ENCODE peak calls at places on chromosome 3, in five cellular contexts. M is neural progenitor cell, O is IMR-90, R is colonic mucosa, H is GM12878. L is an unnamed sample.

GRCh38 chr3:155323063-155323666 is 29.7 kb upstream of the STRIT1 start:
- DNase-seq in M (peak; percentile 80), O (peak; percentile 89), H (peak; percentile 9), R (peak; percentile 29), L (peak; percentile 77)

GRCh38 chr3:191412764-191413163 is 48.2 kb upstream of the PYDC2 start:
- DNase-seq in H (no peak), M (peak; percentile 6), O (peak; percentile 97), R (no peak), L (no peak)

GRCh38 chr3:194139977-194140351 is 4.0 kb downstream of the HES1 start:
- DNase-seq in H (no peak), O (peak; percentile 14), M (no peak), R (no peak), L (no peak)

GRCh38 chr3:106059953-106060517 is 191.2 kb upstream of the CBLB start:
- DNase-seq in H (no peak), R (no peak), O (no peak), M (no peak), L (no peak)

GRCh38 chr3:65385805-65386204 is 652.9 kb downstream of the MAGI1 start:
- DNase-seq in R (no peak), M (no peak), O (no peak), H (no peak), L (no peak)

GRCh38 chr3:159637895-159638542 is 350.6 kb upstream of the IL12A start:
- DNase-seq in H (no peak), M (no peak), O (peak; percentile 79), R (no peak), L (no peak)

GRCh38 chr3:146077181-146077580 is 83.8 kb downstream of the PLOD2 start:
- DNase-seq in H (no peak), R (no peak), M (no peak), O (peak; percentile 22), L (no peak)

GRCh38 chr3:47803478-47804025 is 614 bp downstream of the DHX30 start:
- DNase-seq in M (no peak), H (no peak), O (no peak), R (no peak), L (no peak)

GRCh38 chr3:14345496-14346150 is 56.8 kb upstream of the SLC6A6 start:
- DNase-seq in R (no peak), O (peak; percentile 55), H (no peak), M (no peak), L (no peak)

GRCh38 chr3:187744169-187745151 is 808 bp downstream of the BCL6 start:
- DNase-seq in M (peak; percentile 73), O (peak; percentile 49), H (no peak), R (peak; percentile 62), L (no peak)

GRCh38 chr3:109923431-109923830 is 586.1 kb upstream of the DPPA4 start:
- DNase-seq in H (no peak), O (no peak), R (no peak), M (no peak), L (no peak)

GRCh38 chr3:136733317-136733833 is 18.8 kb downstream of the STAG1 start:
- DNase-seq in H (no peak), O (peak; percentile 28), M (no peak), R (no peak), L (no peak)

GRCh38 chr3:110733045-110733444 is 338.6 kb upstream of the NECTIN3 start:
- DNase-seq in H (no peak), O (no peak), R (no peak), M (no peak), L (no peak)

GRCh38 chr3:138234401-138235179 is 47.5 kb downstream of the ARMC8 start:
- DNase-seq in M (no peak), O (peak; percentile 76), H (no peak), R (no peak), L (no peak)

DNA sequence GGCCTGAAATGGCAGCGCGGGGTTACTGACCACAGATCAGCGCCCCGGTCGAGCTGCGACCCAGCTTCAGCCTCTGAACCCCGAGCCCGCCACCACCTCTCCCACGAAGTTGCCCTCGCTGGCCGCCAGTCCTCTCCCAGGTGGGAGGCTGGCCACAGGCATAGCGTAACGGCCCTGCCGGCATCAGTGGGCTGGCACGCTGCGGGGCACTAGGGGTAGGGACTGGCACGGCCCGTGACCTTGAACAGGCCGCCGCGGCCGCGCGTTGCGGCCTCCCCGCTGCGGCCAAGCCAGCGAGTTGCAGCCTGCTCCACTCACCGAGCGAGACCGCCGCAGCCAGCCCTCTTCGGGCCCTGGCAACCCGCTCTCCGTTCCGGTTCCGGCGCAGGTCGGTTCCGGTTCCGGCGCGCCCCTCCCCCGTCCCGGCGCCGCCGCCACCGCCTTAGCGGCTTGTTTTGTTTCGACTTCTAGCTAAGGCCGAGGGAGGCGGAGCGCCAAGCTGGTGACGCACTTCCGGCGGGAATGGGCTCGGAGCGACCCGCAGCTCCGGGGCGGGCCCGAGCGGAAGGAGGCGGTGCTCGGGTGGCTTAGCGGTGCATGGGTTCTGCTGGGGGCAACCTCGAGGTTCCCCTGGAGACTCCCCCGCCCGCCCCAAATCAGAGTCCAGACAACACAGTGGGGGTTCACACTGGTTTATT is at the start of gene USP19:
- DNase-seq in M (peak; percentile 96), H (peak; percentile 71), O (peak; percentile 90), R (peak; percentile 97), L (no peak)
- H3K36me3 ChIP-seq in M (no peaks in the 10 kb centered on the region), H (peaks cover 16% of the 10 kb centered on the region), O (peaks cover 74% of the 10 kb centered on the region), R (peaks cover 23% of the 10 kb centered on the region), L (peaks cover 15% of the 10 kb centered on the region)

GRCh38 chr3:153144779-153145178 is 17.2 kb upstream of the RAP2B start:
- DNase-seq in H (no peak), M (no peak), O (peak; percentile 62), R (no peak), L (peak; percentile 75)
- H3K9ac ChIP-seq in H (no peak overlapping the region), M (no peak overlapping the region), O (no peak overlapping the region), R (no peak overlapping the region), L (peak overlapping the region; percentile 54)

DNA sequence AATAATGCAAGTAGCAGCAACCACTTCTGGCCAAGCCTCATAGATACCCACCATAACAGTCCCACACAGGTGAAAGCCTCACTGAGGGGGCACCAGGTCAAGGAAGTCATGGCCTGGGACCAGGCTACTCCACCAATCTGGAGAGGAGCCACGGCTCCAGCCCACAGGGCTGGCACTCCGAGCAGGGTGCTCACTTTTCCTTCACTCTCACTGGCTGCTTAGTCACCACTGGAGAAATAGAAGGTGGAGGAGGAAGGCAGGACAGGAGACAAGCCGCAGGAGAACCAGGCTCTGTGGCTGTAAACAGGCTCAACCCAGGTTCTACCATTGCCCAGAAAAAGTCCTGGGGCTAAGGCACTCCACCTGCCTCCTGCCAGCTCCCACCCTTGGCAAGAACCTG is 1.2 kb downstream of the USP19 start:
- DNase-seq in H (no peak), R (no peak), O (peak; percentile 7), M (no peak), L (no peak)
- H3K36me3 ChIP-seq in H (peaks cover 16% of the 10 kb centered on the region), R (peaks cover 34% of the 10 kb centered on the region), O (peaks cover 74% of the 10 kb centered on the region), M (no peaks in the 10 kb centered on the region), L (peaks cover 23% of the 10 kb centered on the region)

GRCh38 chr3:20572473-20572872 is 386.5 kb upstream of the SGO1 start:
- DNase-seq in R (no peak), O (no peak), H (no peak), M (no peak), L (no peak)

GRCh38 chr3:20574746-20575145 is 388.7 kb upstream of the SGO1 start:
- DNase-seq in O (peak; percentile 81), M (no peak), H (no peak), R (no peak), L (no peak)

GRCh38 chr3:20573175-20573574 is 387.2 kb upstream of the SGO1 start:
- DNase-seq in H (no peak), R (no peak), O (peak; percentile 83), M (no peak), L (no peak)

GRCh38 chr3:20576228-20576627 is 390.2 kb upstream of the SGO1 start:
- DNase-seq in R (no peak), M (no peak), O (peak; percentile 1), H (no peak), L (no peak)

DNA sequence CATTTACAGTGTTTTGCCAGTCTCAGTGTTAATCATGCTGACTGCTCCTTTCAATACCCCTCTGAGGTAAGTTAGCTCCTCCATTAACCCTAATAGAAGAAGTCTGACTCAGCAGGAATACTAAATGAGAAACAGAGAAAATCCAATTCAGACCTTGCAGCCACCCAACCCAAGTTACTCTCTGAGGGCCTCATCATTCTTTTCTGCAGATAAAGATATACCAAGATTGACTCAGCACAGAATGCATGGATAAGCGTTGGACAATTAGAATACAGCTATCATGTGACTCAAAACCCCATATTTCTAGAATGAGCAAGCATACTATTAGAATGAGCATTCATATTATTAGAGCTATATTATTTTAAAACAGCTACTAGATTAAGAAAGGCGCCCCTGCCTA is 389.1 kb upstream of the SGO1 start:
- DNase-seq in R (no peak), H (no peak), M (peak; percentile 3), O (peak; percentile 78), L (no peak)
- H3K9ac ChIP-seq in R (no peak overlapping the region), H (no peak overlapping the region), M (no peak overlapping the region), O (no peak overlapping the region), L (no peak overlapping the region)

GRCh38 chr3:62366093-62366419 is 7.3 kb downstream of the FEZF2 start:
- DNase-seq in O (no peak), R (no peak), H (no peak), M (no peak), L (no peak)
- H3K36me3 ChIP-seq in O (no peaks in the 10 kb centered on the region), R (no peaks in the 10 kb centered on the region), H (no peaks in the 10 kb centered on the region), M (no peaks in the 10 kb centered on the region), L (no peaks in the 10 kb centered on the region)

DNA sequence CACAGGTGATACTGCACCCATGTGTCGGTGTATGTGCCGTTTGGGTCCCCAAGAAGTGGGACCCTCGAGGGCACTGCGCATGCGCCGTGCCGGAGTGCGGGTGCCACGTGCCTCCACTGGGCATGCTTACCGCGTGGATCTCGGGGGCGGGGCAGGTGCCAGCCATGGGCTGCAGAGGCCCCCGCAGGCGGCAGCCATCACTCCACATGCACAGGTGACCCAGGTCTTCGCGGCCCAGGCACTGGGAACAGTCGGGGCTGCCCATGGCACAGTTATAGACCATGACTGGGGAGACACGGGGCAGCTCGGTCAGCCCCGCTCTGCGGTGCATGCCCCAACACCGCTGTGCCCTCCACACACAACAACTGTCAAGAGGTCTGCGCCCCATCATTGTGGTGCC is 31.2 kb downstream of the H1-8 start:
- DNase-seq in M (no peak), R (no peak), H (no peak), O (no peak), L (no peak)
- H3K9ac ChIP-seq in M (no peak overlapping the region), R (no peak overlapping the region), H (no peak overlapping the region), O (no peak overlapping the region), L (no peak overlapping the region)

GRCh38 chr3:52249683-52250082 is 4.1 kb downstream of the PPM1M start:
- DNase-seq in O (no peak), H (no peak), R (no peak), M (no peak), L (no peak)
- H3K36me3 ChIP-seq in O (peaks cover 43% of the 10 kb centered on the region), H (peaks cover 25% of the 10 kb centered on the region), R (no peaks in the 10 kb centered on the region), M (no peaks in the 10 kb centered on the region), L (peaks cover 10% of the 10 kb centered on the region)

DNA sequence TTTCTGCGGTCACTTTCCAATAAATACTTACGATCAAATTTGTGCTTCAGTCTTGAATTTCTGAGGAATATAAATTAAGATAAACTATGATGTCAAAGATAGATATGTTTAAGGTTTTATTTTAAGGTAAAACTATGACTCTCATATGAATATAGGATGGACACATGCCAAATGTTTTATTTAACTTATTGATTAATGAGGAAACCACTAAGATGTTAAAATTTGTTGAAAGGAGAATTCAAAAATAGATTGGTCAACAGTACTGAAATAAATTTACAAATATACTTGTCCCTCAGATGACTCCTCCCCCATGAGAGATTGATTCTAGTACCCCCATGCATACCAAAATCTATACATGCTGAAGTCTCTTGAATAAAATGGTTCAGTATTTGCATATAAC is 319.7 kb upstream of the KCNH8 start:
- DNase-seq in M (no peak), H (no peak), R (no peak), O (no peak), L (no peak)
- H3K9ac ChIP-seq in M (no peak overlapping the region), H (no peak overlapping the region), R (no peak overlapping the region), O (no peak overlapping the region), L (no peak overlapping the region)